ENCODE peak calls at places on chromosomes 3 and 15, in eight cellular contexts. N is bronchial epithelial cell, H is hypothalamus, I is hippocampal formation, E is T-helper 1 cell, W is natural killer cell, Q is cerebellum, Z is HuH-7. P is an unnamed sample.
A peak's percentile ranks its signal among the peaks of the same experiment; 100 is the strongest.

GRCh38 chr15:60840306-60840702 is 361.4 kb upstream of the ICE2 start:
- DNase-seq in N (no peak), H (no peak), I (no peak), E (no peak), W (no peak), Q (no peak), Z (no peak), P (no peak)

GRCh38 chr3:49058011-49058410 is 28.8 kb upstream of the IMPDH2 start:
- DNase-seq in N (no peak), H (no peak), I (no peak), E (no peak), W (no peak), Q (no peak), Z (no peak), P (no peak)

GRCh38 chr15:50463423-50464358 is 39.5 kb downstream of the USP8 start:
- DNase-seq in N (no peak), H (no peak), I (peak; percentile 6), E (peak; percentile 11), W (no peak), Q (peak; percentile 13), Z (no peak), P (no peak)

GRCh38 chr15:88983861-88984429 is 70.8 kb upstream of the MFGE8 start:
- DNase-seq in N (no peak), H (no peak), I (no peak), E (no peak), W (no peak), Q (no peak), Z (no peak), P (no peak)

GRCh38 chr3:156448300-156448699 is 106.6 kb downstream of the SSR3 start:
- DNase-seq in N (peak; percentile 28), H (no peak), I (no peak), E (peak; percentile 26), W (peak; percentile 17), Q (no peak), Z (peak; percentile 9), P (no peak)

GRCh38 chr15:85142324-85142723 is 160.7 kb downstream of the PDE8A start:
- DNase-seq in N (peak; percentile 77), H (no peak), I (no peak), E (no peak), W (no peak), Q (no peak), Z (no peak), P (no peak)

GRCh38 chr15:39461536-39462140 is 119.2 kb upstream of the THBS1 start:
- DNase-seq in N (no peak), H (no peak), I (no peak), E (no peak), W (no peak), Q (no peak), Z (no peak), P (peak; percentile 34)

GRCh38 chr3:66673305-66673704 is 172.5 kb upstream of the LRIG1 start:
- DNase-seq in N (no peak), H (no peak), I (no peak), E (no peak), W (no peak), Q (no peak), Z (no peak), P (no peak)

GRCh38 chr15:58934521-58934920 is 1.0 kb upstream of the SLTM start:
- DNase-seq in N (peak; percentile 59), H (no peak), I (no peak), E (no peak), W (no peak), Q (no peak), Z (no peak), P (no peak)

GRCh38 chr3:72488736-72489030 is 359.6 kb downstream of the SHQ1 start:
- DNase-seq in N (no peak), H (no peak), I (no peak), E (no peak), W (no peak), Q (no peak), Z (no peak), P (no peak)

GRCh38 chr3:40971191-40972168 is 227.8 kb upstream of the CTNNB1 start:
- DNase-seq in N (peak; percentile 98), H (peak; percentile 16), I (no peak), E (peak; percentile 75), W (peak; percentile 25), Q (no peak), Z (peak; percentile 51), P (no peak)

GRCh38 chr3:190521998-190522397 is 8.1 kb downstream of the IL1RAP start:
- DNase-seq in N (no peak), H (no peak), I (no peak), E (no peak), W (no peak), Q (no peak), Z (no peak), P (no peak)

GRCh38 chr15:25406846-25407245 is 32.0 kb downstream of the UBE3A start:
- DNase-seq in N (no peak), H (no peak), I (no peak), E (no peak), W (no peak), Q (no peak), Z (no peak), P (no peak)

GRCh38 chr3:133835961-133836360 is 30.3 kb downstream of the SRPRB start:
- DNase-seq in N (no peak), H (no peak), I (no peak), E (no peak), W (no peak), Q (no peak), Z (no peak), P (no peak)

GRCh38 chr3:172387728-172388127 is 60.5 kb downstream of the GHSR start:
- DNase-seq in N (no peak), H (no peak), I (no peak), E (no peak), W (no peak), Q (no peak), Z (no peak), P (no peak)

GRCh38 chr3:47930979-47931378 is 85.2 kb downstream of the MAP4 start:
- DNase-seq in N (no peak), H (no peak), I (no peak), E (no peak), W (no peak), Q (no peak), Z (no peak), P (no peak)

GRCh38 chr15:60134609-60135008 is 130.5 kb downstream of the FOXB1 start:
- DNase-seq in N (peak; percentile 16), H (no peak), I (no peak), E (peak; percentile 36), W (no peak), Q (no peak), Z (no peak), P (no peak)

GRCh38 chr3:50639055-50639494 is 22.1 kb downstream of the MAPKAPK3 start:
- DNase-seq in N (peak; percentile 69), H (no peak), I (no peak), E (no peak), W (no peak), Q (no peak), Z (no peak), P (no peak)

GRCh38 chr3:195005251-195005620 is 265.7 kb downstream of the XXYLT1 start:
- DNase-seq in N (no peak), H (no peak), I (no peak), E (no peak), W (no peak), Q (no peak), Z (no peak), P (no peak)

GRCh38 chr3:139052802-139053600 is 8.3 kb upstream of the PRR23C start:
- DNase-seq in N (no peak), H (no peak), I (no peak), E (no peak), W (no peak), Q (no peak), Z (no peak), P (no peak)